ENCODE peak calls at places on chromosomes 16 and 17, in seven cellular contexts. L is ovary, S is OCI-LY7, D is B cell, Z is LNCaP clone FGC, X is AG09319, P is heart right ventricle. V is an unnamed sample.

GRCh38 chr17:51672058-51672457 is 411.7 kb downstream of the UTP18 start:
- DNase-seq in L (no peak), D (no peak), X (no peak), Z (peak), P (no peak), S (no peak), V (no peak)

GRCh38 chr16:84374160-84374489 is 5.8 kb downstream of the ATP2C2 start:
- DNase-seq in P (no peak), D (no peak), Z (no peak), S (no peak), L (no peak), X (no peak), V (no peak)

GRCh38 chr17:55587608-55588139 is 76.4 kb upstream of the SMIM36 start:
- DNase-seq in D (no peak), Z (no peak), L (no peak), S (no peak), P (peak), X (no peak), V (no peak)

GRCh38 chr16:6684076-6684673 is 648.5 kb upstream of the RBFOX1 start:
- DNase-seq in P (no peak), D (no peak), Z (no peak), X (no peak), S (peak), L (no peak), V (no peak)

GRCh38 chr16:88687254-88687576 is 908 bp upstream of the SNAI3 start:
- DNase-seq in X (no peak), P (no peak), S (no peak), Z (no peak), D (no peak), L (no peak), V (no peak)

GRCh38 chr16:7377231-7377630 is 44.6 kb downstream of the RBFOX1 start:
- DNase-seq in P (no peak), Z (no peak), L (no peak), D (no peak), X (no peak), S (no peak), V (no peak)

GRCh38 chr17:62895650-62896301 is 70.3 kb upstream of the TANC2 start:
- DNase-seq in L (no peak), D (no peak), S (no peak), P (no peak), X (no peak), Z (no peak), V (peak)

GRCh38 chr17:7845359-7846062 is 9.4 kb upstream of the TMEM88 start:
- DNase-seq in S (no peak), L (peak), D (peak), P (no peak), Z (no peak), X (no peak), V (no peak)

GRCh38 chr17:2392252-2393183 is 8.3 kb downstream of the MNT start:
- DNase-seq in D (peak), S (peak), L (peak), P (peak), Z (no peak), X (peak), V (peak)

GRCh38 chr17:22409160-22409751 is 716.9 kb downstream of the KCNJ18 start:
- DNase-seq in D (no peak), L (no peak), S (no peak), Z (no peak), X (no peak), P (no peak), V (no peak)

GRCh38 chr16:25018972-25019617 is 3.9 kb upstream of the ARHGAP17 start:
- DNase-seq in S (peak), Z (no peak), P (no peak), L (no peak), X (no peak), D (peak), V (no peak)

GRCh38 chr16:79639576-79640311 is 39.2 kb upstream of the MAF start:
- DNase-seq in X (no peak), S (no peak), Z (peak), L (no peak), P (no peak), D (no peak), V (no peak)

GRCh38 chr16:75534560-75535205 is 1.2 kb downstream of the CHST5 start:
- DNase-seq in P (no peak), X (no peak), Z (no peak), L (no peak), D (no peak), S (no peak), V (no peak)

GRCh38 chr17:14325618-14326167 is 24.8 kb downstream of the HS3ST3B1 start:
- DNase-seq in Z (peak), S (no peak), P (no peak), D (no peak), X (no peak), L (no peak), V (no peak)

GRCh38 chr16:48365601-48366164 is 19.5 kb downstream of the SIAH1 start:
- DNase-seq in L (peak), X (peak), D (peak), S (no peak), P (peak), Z (peak), V (peak)

GRCh38 chr17:57601328-57601727 is 143.8 kb downstream of the CCDC182 start:
- DNase-seq in X (no peak), L (no peak), Z (no peak), S (no peak), P (no peak), D (no peak), V (no peak)

GRCh38 chr17:35129154-35129972 is 7.9 kb downstream of the FNDC8 start:
- DNase-seq in D (no peak), S (no peak), L (no peak), X (no peak), P (no peak), Z (no peak), V (no peak)

GRCh38 chr16:85168732-85169256 is 56.5 kb upstream of the CIBAR2 start:
- DNase-seq in S (no peak), L (peak), Z (no peak), P (peak), X (no peak), D (no peak), V (no peak)

GRCh38 chr17:31404028-31404949 is 12.8 kb downstream of the RAB11FIP4 start:
- DNase-seq in D (no peak), P (no peak), L (no peak), S (no peak), X (no peak), Z (no peak), V (no peak)

GRCh38 chr17:65564793-65565192 is 3.3 kb upstream of the AXIN2 start:
- DNase-seq in P (no peak), L (no peak), S (no peak), X (no peak), Z (no peak), D (no peak), V (no peak)

GRCh38 chr17:45666641-45667040 is 117.5 kb upstream of the CRHR1 start:
- DNase-seq in L (no peak), X (no peak), S (no peak), P (no peak), Z (no peak), D (no peak), V (no peak)

GRCh38 chr16:56880176-56880575 is 15.2 kb downstream of the SLC12A3 start:
- DNase-seq in S (no peak), P (no peak), L (no peak), X (no peak), Z (no peak), D (no peak), V (no peak)

GRCh38 chr16:86572041-86572521 is 5.5 kb downstream of the FOXC2 start:
- DNase-seq in D (no peak), P (no peak), Z (no peak), L (no peak), X (no peak), S (no peak), V (no peak)

GRCh38 chr16:55115506-55115905 is 184.8 kb downstream of the IRX5 start:
- DNase-seq in D (no peak), P (no peak), L (no peak), X (no peak), Z (no peak), S (no peak), V (no peak)

GRCh38 chr17:43834106-43834505 is 1.2 kb upstream of the MPP3 start:
- DNase-seq in L (no peak), Z (no peak), S (no peak), D (no peak), P (no peak), X (peak), V (no peak)

GRCh38 chr17:7294614-7295153 is at the start of gene YBX2:
- DNase-seq in X (no peak), P (peak), Z (no peak), S (peak), D (peak), L (peak), V (no peak)

GRCh38 chr16:1398351-1398750 is 16.2 kb downstream of the UNKL start:
- DNase-seq in P (no peak), X (no peak), S (no peak), D (no peak), Z (no peak), L (no peak), V (no peak)

GRCh38 chr17:78314683-78315354 is 45.1 kb downstream of the SOCS3 start:
- DNase-seq in L (no peak), D (no peak), S (no peak), X (no peak), P (no peak), Z (no peak), V (no peak)

GRCh38 chr16:81830845-81831600 is 51.9 kb downstream of the PLCG2 start:
- DNase-seq in X (no peak), L (no peak), P (no peak), S (no peak), Z (no peak), D (no peak), V (no peak)

GRCh38 chr17:71828182-71828596 is 292.6 kb upstream of the SOX9 start:
- DNase-seq in Z (no peak), S (no peak), X (peak), D (no peak), P (no peak), L (no peak), V (no peak)

GRCh38 chr17:10616502-10617119 is 40.5 kb downstream of the MYH3 start:
- DNase-seq in Z (peak), S (peak), X (no peak), P (peak), L (peak), D (peak), V (peak)

GRCh38 chr16:55478827-55479559 is at the start of gene MMP2:
- DNase-seq in S (no peak), P (peak), X (no peak), L (peak), Z (no peak), D (no peak), V (no peak)

GRCh38 chr16:66895999-66896398 is 15.7 kb downstream of the PDP2 start:
- DNase-seq in P (no peak), L (no peak), S (no peak), Z (no peak), D (no peak), X (no peak), V (no peak)

DNA sequence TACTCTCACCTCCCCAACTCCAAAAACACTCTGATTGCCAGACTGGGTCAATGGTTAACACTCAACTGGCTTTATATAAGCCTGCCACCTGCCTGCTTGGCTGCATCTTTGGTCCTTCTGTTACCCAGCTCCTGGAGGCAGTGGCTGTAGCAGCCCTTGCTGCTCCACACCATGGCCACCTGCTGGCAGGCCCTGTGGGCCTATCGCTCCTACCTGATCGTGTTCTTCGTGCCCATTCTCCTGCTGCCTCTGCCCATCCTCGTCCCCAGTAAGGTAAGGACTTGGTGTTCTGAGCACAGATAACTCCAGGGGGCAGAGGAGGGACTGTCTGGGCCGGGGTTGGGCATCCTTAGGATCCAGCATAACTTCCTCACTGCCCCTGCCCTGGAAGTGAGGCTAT is at the start of gene SLC13A2:
- DNase-seq in Z (no peak), L (no peak), D (no peak), S (no peak), X (no peak), P (no peak), V (no peak)
- TF ChIP-seq CTCF in Z (no peak), L (no peak), D (no peak), S (no peak), X (no peak), P (no peak), V (no peak)

DNA sequence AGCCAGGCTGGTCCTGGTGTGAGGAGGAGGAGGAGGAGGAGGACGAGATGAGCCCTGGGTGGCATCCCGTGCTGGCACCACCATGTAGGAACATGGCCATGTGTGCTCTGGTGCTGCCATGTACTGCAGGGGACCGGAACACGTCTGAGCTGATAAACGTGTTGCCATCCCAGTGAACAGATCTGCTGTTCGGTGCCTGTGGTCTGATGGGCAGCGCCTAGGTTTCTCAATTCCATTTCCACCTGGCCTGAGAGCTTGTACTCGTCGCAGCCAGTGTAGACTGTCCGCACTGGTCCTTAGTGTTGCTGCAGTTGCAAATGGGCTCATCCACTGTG is 28.4 kb upstream of the FOXK2 start:
- DNase-seq in Z (no peak), L (no peak), P (no peak), D (no peak), S (no peak), X (no peak), V (no peak)
- TF ChIP-seq CTCF in Z (no peak), L (no peak), P (no peak), D (no peak), S (no peak), X (no peak), V (no peak)

GRCh38 chr17:82158825-82159224 is 53.8 kb downstream of the CCDC57 start:
- DNase-seq in X (no peak), P (no peak), Z (no peak), S (no peak), L (no peak), D (no peak), V (no peak)
- TF ChIP-seq CTCF in X (no peak), P (no peak), Z (no peak), S (no peak), L (no peak), D (no peak), V (no peak)

GRCh38 chr16:49441366-49441780 is 67.8 kb downstream of the C16orf78 start:
- DNase-seq in Z (no peak), P (peak), D (peak), X (no peak), S (peak), L (no peak), V (no peak)
- TF ChIP-seq CTCF in Z (peak), P (peak), D (no peak), X (no peak), S (peak), L (no peak), V (peak)

GRCh38 chr17:37888881-37889280 is 35.3 kb upstream of the TBC1D3K start:
- DNase-seq in X (no peak), P (no peak), L (no peak), D (no peak), S (no peak), Z (no peak), V (no peak)

GRCh38 chr17:37885136-37885535 is 39.1 kb upstream of the TBC1D3K start:
- DNase-seq in X (no peak), D (no peak), S (no peak), Z (no peak), P (no peak), L (no peak), V (no peak)

GRCh38 chr17:37884516-37884915 is 39.7 kb upstream of the TBC1D3K start:
- DNase-seq in D (no peak), P (no peak), X (no peak), S (no peak), Z (no peak), L (no peak), V (no peak)
- TF ChIP-seq CTCF in D (no peak), P (no peak), X (no peak), S (no peak), Z (no peak), L (no peak), V (no peak)

GRCh38 chr16:2514333-2515179 is 804 bp downstream of the ATP6V0C start:
- DNase-seq in P (no peak), X (no peak), D (no peak), L (peak), Z (no peak), S (peak), V (no peak)

GRCh38 chr16:2511996-2512919 is 1.5 kb upstream of the ATP6V0C start:
- DNase-seq in S (no peak), L (no peak), X (no peak), D (no peak), P (no peak), Z (no peak), V (no peak)

GRCh38 chr16:2515180-2515803 is 1.5 kb downstream of the ATP6V0C start:
- DNase-seq in D (no peak), Z (no peak), S (no peak), X (no peak), L (peak), P (peak), V (no peak)

GRCh38 chr16:2512920-2513404 is 790 bp upstream of the ATP6V0C start:
- DNase-seq in L (peak), X (no peak), P (no peak), Z (no peak), D (peak), S (peak), V (no peak)

DNA sequence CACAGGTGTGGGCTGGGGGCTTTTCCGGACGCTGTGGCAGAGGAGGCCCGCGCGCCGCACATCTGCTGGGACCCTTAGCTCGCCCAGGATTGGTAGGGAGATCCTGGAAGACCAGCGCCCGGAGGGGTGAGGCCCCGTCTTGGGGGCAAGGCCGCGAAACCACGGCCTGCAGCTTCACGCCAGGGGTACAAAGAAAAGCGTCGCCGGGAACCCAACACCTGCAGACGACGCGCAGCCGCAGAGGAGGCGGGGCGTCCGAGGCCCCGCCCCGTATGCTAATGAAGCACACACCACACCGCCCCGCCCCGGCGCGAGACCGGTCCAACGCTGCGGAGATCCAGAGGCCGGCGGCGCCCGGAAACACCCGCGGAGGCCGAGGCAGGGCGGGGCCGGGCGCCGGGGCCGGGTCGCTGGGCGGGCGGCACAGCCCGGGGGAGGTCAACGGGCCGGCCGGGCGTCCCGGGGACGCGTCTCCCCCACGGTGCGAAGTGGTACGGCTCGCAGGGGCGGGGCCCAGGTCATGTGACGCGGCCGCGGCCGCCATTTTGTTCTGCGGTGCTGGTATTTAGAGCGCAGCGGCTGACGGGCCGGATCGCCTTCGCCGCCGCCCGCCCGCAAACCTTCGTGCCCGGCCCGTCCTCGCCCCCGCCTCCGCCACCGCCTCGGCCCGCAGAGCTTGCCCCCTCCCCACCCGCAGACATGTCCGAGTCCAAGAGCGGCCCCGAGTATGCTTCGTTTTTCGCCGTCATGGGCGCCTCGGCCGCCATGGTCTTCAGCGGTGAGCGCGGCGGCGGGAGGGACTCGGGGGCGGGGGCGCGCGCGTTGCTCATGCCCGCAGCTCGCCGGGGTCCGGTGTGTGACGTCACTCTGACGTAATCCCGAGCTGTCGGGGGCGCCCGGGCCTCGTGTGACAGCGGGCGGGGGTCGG is at the start of gene ATP6V0C:
- DNase-seq in L (peak), D (peak), Z (peak), X (peak), S (peak), P (peak), V (peak)
- TF ChIP-seq CTCF in L (no peak), D (no peak), Z (no peak), X (no peak), S (no peak), P (no peak), V (no peak)

V was measured in osteocyte.